ENCODE peak calls at places on chromosomes 5 and 9, in seven cellular contexts. One of them, this sample, is unnamed.

GRCh38 chr9:89679581-89679980 is 74.8 kb downstream of the GADD45G start:
- DNase-seq in trophoblast cell: no peak
- DNase-seq in mesenchymal stem cell: no peak
- DNase-seq in H9: no peak
- DNase-seq in mesendoderm: no peak
- DNase-seq in IMR-90: no peak
- DNase-seq in neuronal stem cell: no peak
- DNase-seq in this sample: no peak

GRCh38 chr9:134370638-134371037 is 44.4 kb downstream of the RXRA start:
- DNase-seq in H9: no peak
- DNase-seq in neuronal stem cell: no peak
- DNase-seq in mesendoderm: no peak
- DNase-seq in IMR-90: no peak
- DNase-seq in trophoblast cell: no peak
- DNase-seq in mesenchymal stem cell: no peak
- DNase-seq in this sample: no peak

GRCh38 chr5:74135033-74135432 is 505.5 kb downstream of the ENC1 start:
- DNase-seq in IMR-90: no peak
- DNase-seq in neuronal stem cell: no peak
- DNase-seq in H9: no peak
- DNase-seq in mesenchymal stem cell: no peak
- DNase-seq in trophoblast cell: no peak
- DNase-seq in mesendoderm: no peak
- DNase-seq in this sample: no peak

GRCh38 chr5:177966009-177966838 is 29.8 kb downstream of the PROP1 start:
- DNase-seq in H9: no peak
- DNase-seq in neuronal stem cell: no peak
- DNase-seq in IMR-90: no peak
- DNase-seq in mesendoderm: no peak
- DNase-seq in mesenchymal stem cell: no peak
- DNase-seq in trophoblast cell: no peak
- DNase-seq in this sample: no peak

GRCh38 chr5:175737481-175737880 is 79.6 kb downstream of the HRH2 start:
- DNase-seq in mesenchymal stem cell: no peak
- DNase-seq in mesendoderm: no peak
- DNase-seq in neuronal stem cell: no peak
- DNase-seq in H9: no peak
- DNase-seq in IMR-90: no peak
- DNase-seq in trophoblast cell: no peak
- DNase-seq in this sample: no peak

GRCh38 chr9:93677641-93678136 is 101.3 kb downstream of the PHF2 start:
- DNase-seq in IMR-90: no peak
- DNase-seq in mesenchymal stem cell: no peak
- DNase-seq in trophoblast cell: no peak
- DNase-seq in mesendoderm: no peak
- DNase-seq in neuronal stem cell: no peak
- DNase-seq in H9: peak; percentile 17
- DNase-seq in this sample: no peak

GRCh38 chr5:100900142-100900795 is 2.8 kb downstream of the ST8SIA4 start:
- DNase-seq in mesenchymal stem cell: peak; percentile 64
- DNase-seq in H9: peak; percentile 46
- DNase-seq in neuronal stem cell: peak; percentile 27
- DNase-seq in trophoblast cell: peak; percentile 68
- DNase-seq in IMR-90: no peak
- DNase-seq in mesendoderm: peak; percentile 82
- DNase-seq in this sample: peak; percentile 54

GRCh38 chr9:114098660-114099522 is at the start of gene KIF12:
- DNase-seq in mesenchymal stem cell: no peak
- DNase-seq in neuronal stem cell: peak; percentile 44
- DNase-seq in IMR-90: no peak
- DNase-seq in mesendoderm: peak; percentile 80
- DNase-seq in H9: peak; percentile 86
- DNase-seq in trophoblast cell: peak; percentile 74
- DNase-seq in this sample: peak; percentile 86

GRCh38 chr5:125894383-125894782 is 528.8 kb upstream of the GRAMD2B start:
- DNase-seq in neuronal stem cell: no peak
- DNase-seq in mesendoderm: no peak
- DNase-seq in trophoblast cell: peak; percentile 3
- DNase-seq in mesenchymal stem cell: no peak
- DNase-seq in H9: no peak
- DNase-seq in IMR-90: no peak
- DNase-seq in this sample: no peak

GRCh38 chr9:126495411-126496180 is 118.1 kb upstream of the LMX1B start:
- DNase-seq in neuronal stem cell: no peak
- DNase-seq in H9: no peak
- DNase-seq in trophoblast cell: no peak
- DNase-seq in mesenchymal stem cell: no peak
- DNase-seq in IMR-90: no peak
- DNase-seq in mesendoderm: no peak
- DNase-seq in this sample: no peak

GRCh38 chr9:101398930-101399640 is 434 bp downstream of the ZNF189 start:
- DNase-seq in mesendoderm: no peak
- DNase-seq in mesenchymal stem cell: no peak
- DNase-seq in neuronal stem cell: no peak
- DNase-seq in IMR-90: no peak
- DNase-seq in H9: no peak
- DNase-seq in trophoblast cell: no peak
- DNase-seq in this sample: no peak

GRCh38 chr5:95304706-95305105 is 19.8 kb upstream of the MCTP1 start:
- DNase-seq in mesendoderm: no peak
- DNase-seq in IMR-90: no peak
- DNase-seq in trophoblast cell: peak; percentile 81
- DNase-seq in H9: no peak
- DNase-seq in mesenchymal stem cell: no peak
- DNase-seq in neuronal stem cell: no peak
- DNase-seq in this sample: no peak

GRCh38 chr5:77168187-77168883 is 42.1 kb upstream of the PDE8B start:
- DNase-seq in neuronal stem cell: no peak
- DNase-seq in trophoblast cell: no peak
- DNase-seq in mesenchymal stem cell: no peak
- DNase-seq in H9: no peak
- DNase-seq in IMR-90: peak; percentile 57
- DNase-seq in mesendoderm: no peak
- DNase-seq in this sample: no peak
- H2BK5ac ChIP-seq in neuronal stem cell: no peak overlapping the region
- H2BK5ac ChIP-seq in trophoblast cell: no peak overlapping the region
- H2BK5ac ChIP-seq in mesenchymal stem cell: no peak overlapping the region
- H2BK5ac ChIP-seq in H9: no peak overlapping the region
- H2BK5ac ChIP-seq in IMR-90: peak overlapping the region; percentile 87
- H2BK5ac ChIP-seq in mesendoderm: no peak overlapping the region
- H2BK5ac ChIP-seq in this sample: no peak overlapping the region

DNA sequence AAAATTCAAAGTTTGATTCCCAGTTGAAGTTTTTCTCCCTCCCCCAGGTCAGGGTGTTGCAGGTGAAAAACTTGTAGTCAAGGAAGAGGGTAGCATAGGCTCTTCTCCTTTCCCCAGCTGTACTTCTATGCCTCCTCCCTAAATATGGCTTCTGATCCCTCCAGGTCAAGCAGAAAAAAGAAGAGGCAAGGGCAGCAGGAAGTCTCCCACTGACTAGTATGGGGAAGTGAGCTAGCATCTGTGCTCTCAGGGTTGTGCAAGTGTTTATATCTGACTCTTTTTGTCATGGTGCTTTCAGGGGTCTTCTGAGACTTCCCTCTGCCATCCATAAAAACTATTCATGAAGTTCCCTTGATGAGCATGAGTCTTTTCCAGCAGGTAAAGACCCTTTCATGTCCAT is 76.0 kb downstream of the ATPSCKMT start:
- DNase-seq in mesenchymal stem cell: no peak
- DNase-seq in mesendoderm: no peak
- DNase-seq in H9: no peak
- DNase-seq in trophoblast cell: no peak
- DNase-seq in IMR-90: no peak
- DNase-seq in neuronal stem cell: no peak
- DNase-seq in this sample: no peak
- H2BK5ac ChIP-seq in mesenchymal stem cell: no peak overlapping the region
- H2BK5ac ChIP-seq in mesendoderm: no peak overlapping the region
- H2BK5ac ChIP-seq in H9: no peak overlapping the region
- H2BK5ac ChIP-seq in trophoblast cell: no peak overlapping the region
- H2BK5ac ChIP-seq in IMR-90: no peak overlapping the region
- H2BK5ac ChIP-seq in neuronal stem cell: no peak overlapping the region
- H2BK5ac ChIP-seq in this sample: no peak overlapping the region

DNA sequence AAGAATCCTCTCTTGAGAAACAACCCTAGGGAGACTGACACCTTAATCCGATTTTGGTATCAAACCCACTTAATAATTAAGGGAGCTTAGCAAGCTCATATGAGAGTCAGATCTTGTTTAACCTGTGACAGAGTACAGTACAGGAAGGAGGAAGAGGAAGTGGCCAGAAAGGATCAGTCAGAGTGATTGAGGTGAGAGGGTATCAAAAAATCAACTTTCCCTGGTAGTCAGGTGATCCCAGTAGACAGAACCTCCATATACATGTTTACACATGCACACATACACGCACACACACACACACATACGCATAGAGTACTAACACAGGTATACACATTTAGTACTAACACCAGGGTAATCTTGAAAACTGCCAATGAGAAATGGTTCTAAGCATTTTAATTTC is 56.8 kb downstream of the GLIS3 start:
- DNase-seq in H9: no peak
- DNase-seq in mesenchymal stem cell: no peak
- DNase-seq in neuronal stem cell: no peak
- DNase-seq in trophoblast cell: no peak
- DNase-seq in IMR-90: no peak
- DNase-seq in mesendoderm: no peak
- DNase-seq in this sample: no peak
- H2BK5ac ChIP-seq in H9: no peak overlapping the region
- H2BK5ac ChIP-seq in mesenchymal stem cell: no peak overlapping the region
- H2BK5ac ChIP-seq in neuronal stem cell: no peak overlapping the region
- H2BK5ac ChIP-seq in trophoblast cell: no peak overlapping the region
- H2BK5ac ChIP-seq in IMR-90: no peak overlapping the region
- H2BK5ac ChIP-seq in mesendoderm: no peak overlapping the region
- H2BK5ac ChIP-seq in this sample: no peak overlapping the region

GRCh38 chr5:154487541-154487940 is 9.5 kb upstream of the HAND1 start:
- DNase-seq in neuronal stem cell: no peak
- DNase-seq in IMR-90: no peak
- DNase-seq in H9: peak; percentile 3
- DNase-seq in trophoblast cell: no peak
- DNase-seq in mesendoderm: no peak
- DNase-seq in mesenchymal stem cell: no peak
- DNase-seq in this sample: no peak
- H2BK5ac ChIP-seq in neuronal stem cell: no peak overlapping the region
- H2BK5ac ChIP-seq in IMR-90: no peak overlapping the region
- H2BK5ac ChIP-seq in H9: no peak overlapping the region
- H2BK5ac ChIP-seq in trophoblast cell: peak overlapping the region; percentile 70
- H2BK5ac ChIP-seq in mesendoderm: no peak overlapping the region
- H2BK5ac ChIP-seq in mesenchymal stem cell: no peak overlapping the region
- H2BK5ac ChIP-seq in this sample: no peak overlapping the region

DNA sequence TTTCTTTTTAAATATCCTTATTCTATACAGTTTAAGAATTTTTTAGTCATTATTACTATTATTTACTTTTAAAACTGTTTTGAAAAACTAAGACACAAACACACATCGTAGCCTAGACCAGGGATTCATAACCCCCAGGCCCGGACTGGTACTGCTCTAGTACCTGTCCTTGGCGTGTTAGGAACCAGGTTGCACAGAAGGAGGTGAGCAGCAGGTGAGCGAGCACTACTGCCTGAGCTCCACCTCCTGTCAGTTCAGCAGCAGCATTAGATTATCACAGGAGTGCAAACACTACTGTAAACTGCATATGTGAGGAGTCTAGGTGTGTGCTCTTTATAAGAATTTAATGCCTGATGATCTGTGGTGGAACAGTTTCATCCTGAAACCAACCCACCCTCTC is 357.0 kb downstream of the PTPRD start:
- DNase-seq in mesendoderm: no peak
- DNase-seq in neuronal stem cell: no peak
- DNase-seq in trophoblast cell: no peak
- DNase-seq in IMR-90: no peak
- DNase-seq in mesenchymal stem cell: no peak
- DNase-seq in H9: no peak
- DNase-seq in this sample: no peak
- H2BK5ac ChIP-seq in mesendoderm: no peak overlapping the region
- H2BK5ac ChIP-seq in neuronal stem cell: no peak overlapping the region
- H2BK5ac ChIP-seq in trophoblast cell: no peak overlapping the region
- H2BK5ac ChIP-seq in IMR-90: no peak overlapping the region
- H2BK5ac ChIP-seq in mesenchymal stem cell: no peak overlapping the region
- H2BK5ac ChIP-seq in H9: no peak overlapping the region
- H2BK5ac ChIP-seq in this sample: no peak overlapping the region

GRCh38 chr9:92665836-92666235 is 4.1 kb downstream of the IPPK start:
- DNase-seq in IMR-90: no peak
- DNase-seq in mesenchymal stem cell: no peak
- DNase-seq in trophoblast cell: peak; percentile 48
- DNase-seq in H9: no peak
- DNase-seq in mesendoderm: no peak
- DNase-seq in neuronal stem cell: no peak
- DNase-seq in this sample: no peak

GRCh38 chr9:92663126-92663525 is 6.8 kb downstream of the IPPK start:
- DNase-seq in mesendoderm: no peak
- DNase-seq in neuronal stem cell: no peak
- DNase-seq in IMR-90: no peak
- DNase-seq in H9: no peak
- DNase-seq in mesenchymal stem cell: no peak
- DNase-seq in trophoblast cell: no peak
- DNase-seq in this sample: no peak

GRCh38 chr9:92666236-92666635 is 3.7 kb downstream of the IPPK start:
- DNase-seq in trophoblast cell: no peak
- DNase-seq in neuronal stem cell: no peak
- DNase-seq in IMR-90: no peak
- DNase-seq in mesendoderm: no peak
- DNase-seq in mesenchymal stem cell: no peak
- DNase-seq in H9: no peak
- DNase-seq in this sample: no peak

GRCh38 chr9:92663951-92664350 is 6.0 kb downstream of the IPPK start:
- DNase-seq in neuronal stem cell: no peak
- DNase-seq in trophoblast cell: no peak
- DNase-seq in IMR-90: no peak
- DNase-seq in mesendoderm: no peak
- DNase-seq in H9: no peak
- DNase-seq in mesenchymal stem cell: no peak
- DNase-seq in this sample: no peak

DNA sequence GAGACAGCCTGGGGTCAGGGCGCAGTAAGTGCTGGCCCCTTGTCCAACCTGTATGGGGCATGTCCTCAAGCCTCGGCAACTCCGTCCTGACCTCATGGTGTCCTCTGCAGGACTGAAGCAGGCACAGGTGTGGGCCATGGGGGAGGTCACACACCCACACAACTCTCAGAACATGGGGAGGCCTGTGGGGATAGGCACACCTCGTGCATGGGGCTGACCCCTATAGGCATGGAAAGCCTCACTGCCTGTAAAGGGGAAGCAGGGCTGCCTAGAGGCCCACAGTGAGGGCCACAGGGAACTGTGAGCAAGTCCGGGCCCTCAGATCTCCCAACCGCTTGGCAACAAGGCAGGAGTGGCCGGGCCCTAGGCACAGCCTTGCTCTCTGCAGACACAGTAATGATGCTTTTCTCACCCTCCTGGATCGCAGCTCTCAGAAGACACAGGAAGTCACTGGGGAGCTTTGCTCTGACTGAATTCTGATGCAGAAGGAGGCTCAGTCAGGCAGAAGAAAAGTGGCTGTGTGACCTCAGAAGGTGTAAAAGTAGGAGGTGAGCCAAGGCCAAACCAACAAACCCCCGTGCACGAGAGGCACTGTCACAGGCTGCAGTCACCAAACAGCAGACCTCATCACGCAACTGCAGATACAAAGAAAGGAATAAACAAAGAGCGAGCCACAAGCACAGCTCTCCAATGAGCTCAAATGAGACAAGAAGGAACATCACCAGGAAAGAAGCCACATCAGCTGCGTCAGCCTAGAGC is 5.4 kb downstream of the IPPK start:
- DNase-seq in H9: no peak
- DNase-seq in IMR-90: peak; percentile 31
- DNase-seq in mesenchymal stem cell: peak; percentile 64
- DNase-seq in trophoblast cell: no peak
- DNase-seq in mesendoderm: peak; percentile 45
- DNase-seq in neuronal stem cell: no peak
- DNase-seq in this sample: no peak
- H2BK5ac ChIP-seq in H9: no peak overlapping the region
- H2BK5ac ChIP-seq in IMR-90: no peak overlapping the region
- H2BK5ac ChIP-seq in mesenchymal stem cell: no peak overlapping the region
- H2BK5ac ChIP-seq in trophoblast cell: no peak overlapping the region
- H2BK5ac ChIP-seq in mesendoderm: no peak overlapping the region
- H2BK5ac ChIP-seq in neuronal stem cell: no peak overlapping the region
- H2BK5ac ChIP-seq in this sample: peak overlapping the region; percentile 71